ENCODE peak calls at places on chromosomes 1 and 21, in five cellular contexts. Q is posterior cingulate gyrus, K is fibroblast of pulmonary artery, X is left ventricle myocardium inferior, V is lung microvascular endothelial cell. U is an unnamed sample.

GRCh38 chr21:17828223-17828622 is 9.1 kb upstream of the C21orf91 start:
- DNase-seq in K (peak), V (no peak), X (no peak), Q (no peak), U (no peak)

GRCh38 chr1:224623743-224624333 is 7.7 kb downstream of the CNIH3 start:
- DNase-seq in X (no peak), V (peak), K (peak), Q (no peak), U (peak)

GRCh38 chr1:62530516-62531154 is 66.7 kb upstream of the ANGPTL3 start:
- DNase-seq in Q (peak), X (peak), V (peak), K (peak), U (no peak)

GRCh38 chr1:9343269-9343668 is 50.6 kb downstream of the SPSB1 start:
- DNase-seq in K (no peak), V (no peak), Q (no peak), X (no peak), U (no peak)

GRCh38 chr1:97820470-97821188 is 100.2 kb downstream of the DPYD start:
- DNase-seq in V (peak), K (peak), X (no peak), Q (no peak), U (no peak)

GRCh38 chr1:163914785-163915413 is 593.1 kb downstream of the NUF2 start:
- DNase-seq in K (no peak), X (no peak), Q (no peak), V (no peak), U (no peak)

GRCh38 chr1:229159668-229160544 is 111.0 kb upstream of the RAB4A start:
- DNase-seq in X (no peak), Q (no peak), K (no peak), V (peak), U (no peak)

GRCh38 chr1:47593598-47594285 is 155.9 kb downstream of the FOXD2 start:
- DNase-seq in Q (no peak), V (no peak), X (no peak), K (no peak), U (no peak)

GRCh38 chr21:46399686-46400085 is 59.0 kb upstream of the DIP2A start:
- DNase-seq in V (no peak), X (no peak), Q (no peak), K (no peak), U (no peak)

GRCh38 chr1:57727121-57727520 is 303.3 kb upstream of the DAB1 start:
- DNase-seq in K (no peak), V (no peak), X (no peak), Q (no peak), U (no peak)

GRCh38 chr1:239123243-239123642 is 263.1 kb upstream of the CHRM3 start:
- DNase-seq in V (no peak), K (no peak), Q (no peak), X (no peak), U (no peak)

GRCh38 chr1:119880063-119880462 is 16.3 kb downstream of the ADAM30 start:
- DNase-seq in X (no peak), V (no peak), Q (no peak), K (no peak), U (no peak)

GRCh38 chr1:79161077-79161476 is 154.5 kb upstream of the ADGRL4 start:
- DNase-seq in V (peak), K (peak), Q (no peak), X (no peak), U (no peak)

GRCh38 chr1:30742963-30743559 is 14.5 kb downstream of the LAPTM5 start:
- DNase-seq in V (no peak), K (no peak), X (no peak), Q (no peak), U (no peak)

GRCh38 chr1:171715813-171716251 is 26.0 kb downstream of the VAMP4 start:
- DNase-seq in X (no peak), V (peak), K (peak), Q (no peak), U (no peak)

U was measured in activated naive CD4-positive, alpha-beta T cell treated with anti-CD3 and anti-CD28 coated beads, Interleukin-2, amount 50 U/mL, for 72 hours.